ENCODE peak calls at places on chromosomes 1 and 21, in ten cellular contexts. One of them, this sample, is unnamed.

GRCh38 chr1:7265771-7266371 is 480.6 kb downstream of the CAMTA1 start:
- DNase-seq in stimulated activated effector memory CD8-positive, alpha-beta T cell treated with anti-CD3 and anti-CD28 coated beads, Interleukin-12 subunit alpha, Interleukin-12 subunit beta, amount 100 ng/mL, for 72 hours: peak; percentile 22
- DNase-seq in EH: peak; percentile 83
- DNase-seq in germinal center: no peak
- DNase-seq in NCI-H748 treated with DMSO at 0.1 percent for 48 hours: no peak
- DNase-seq in NCI-H1694 treated with DMSO at 0.1 percent for 48 hours: no peak
- DNase-seq in NCI-H1048: peak; percentile 17
- DNase-seq in AG08396: peak; percentile 57
- DNase-seq in RWPE1: peak; percentile 92
- DNase-seq in stimulated activated naive CD8-positive, alpha-beta T cell treated with anti-CD3 and anti-CD28 coated beads, Interleukin-15, amount 100 ng/mL, for 72 hours: no peak
- DNase-seq in this sample: peak; percentile 82

GRCh38 chr1:99557556-99558256 is 88.2 kb upstream of the PALMD start:
- DNase-seq in AG08396: peak; percentile 16
- DNase-seq in stimulated activated naive CD8-positive, alpha-beta T cell treated with anti-CD3 and anti-CD28 coated beads, Interleukin-15, amount 100 ng/mL, for 72 hours: no peak
- DNase-seq in stimulated activated effector memory CD8-positive, alpha-beta T cell treated with anti-CD3 and anti-CD28 coated beads, Interleukin-12 subunit alpha, Interleukin-12 subunit beta, amount 100 ng/mL, for 72 hours: no peak
- DNase-seq in RWPE1: peak; percentile 51
- DNase-seq in NCI-H1694 treated with DMSO at 0.1 percent for 48 hours: no peak
- DNase-seq in NCI-H1048: no peak
- DNase-seq in EH: peak; percentile 89
- DNase-seq in germinal center: no peak
- DNase-seq in NCI-H748 treated with DMSO at 0.1 percent for 48 hours: no peak
- DNase-seq in this sample: peak; percentile 90

GRCh38 chr1:206723500-206724472 is 39.1 kb downstream of the MAPKAPK2 start:
- DNase-seq in NCI-H1694 treated with DMSO at 0.1 percent for 48 hours: no peak
- DNase-seq in stimulated activated effector memory CD8-positive, alpha-beta T cell treated with anti-CD3 and anti-CD28 coated beads, Interleukin-12 subunit alpha, Interleukin-12 subunit beta, amount 100 ng/mL, for 72 hours: no peak
- DNase-seq in EH: peak; percentile 75
- DNase-seq in RWPE1: peak; percentile 92
- DNase-seq in stimulated activated naive CD8-positive, alpha-beta T cell treated with anti-CD3 and anti-CD28 coated beads, Interleukin-15, amount 100 ng/mL, for 72 hours: no peak
- DNase-seq in germinal center: no peak
- DNase-seq in NCI-H1048: no peak
- DNase-seq in NCI-H748 treated with DMSO at 0.1 percent for 48 hours: no peak
- DNase-seq in AG08396: peak; percentile 60
- DNase-seq in this sample: peak; percentile 95

GRCh38 chr21:29232601-29233541 is 65.9 kb upstream of the BACH1 start:
- DNase-seq in NCI-H1048: no peak
- DNase-seq in NCI-H1694 treated with DMSO at 0.1 percent for 48 hours: no peak
- DNase-seq in stimulated activated naive CD8-positive, alpha-beta T cell treated with anti-CD3 and anti-CD28 coated beads, Interleukin-15, amount 100 ng/mL, for 72 hours: no peak
- DNase-seq in EH: peak; percentile 88
- DNase-seq in NCI-H748 treated with DMSO at 0.1 percent for 48 hours: no peak
- DNase-seq in AG08396: no peak
- DNase-seq in RWPE1: peak; percentile 36
- DNase-seq in germinal center: no peak
- DNase-seq in stimulated activated effector memory CD8-positive, alpha-beta T cell treated with anti-CD3 and anti-CD28 coated beads, Interleukin-12 subunit alpha, Interleukin-12 subunit beta, amount 100 ng/mL, for 72 hours: no peak
- DNase-seq in this sample: peak; percentile 77

GRCh38 chr1:210586785-210587184 is 258.1 kb downstream of the HHAT start:
- DNase-seq in NCI-H748 treated with DMSO at 0.1 percent for 48 hours: no peak
- DNase-seq in AG08396: no peak
- DNase-seq in NCI-H1694 treated with DMSO at 0.1 percent for 48 hours: peak; percentile 91
- DNase-seq in EH: peak; percentile 20
- DNase-seq in stimulated activated naive CD8-positive, alpha-beta T cell treated with anti-CD3 and anti-CD28 coated beads, Interleukin-15, amount 100 ng/mL, for 72 hours: no peak
- DNase-seq in NCI-H1048: no peak
- DNase-seq in germinal center: no peak
- DNase-seq in stimulated activated effector memory CD8-positive, alpha-beta T cell treated with anti-CD3 and anti-CD28 coated beads, Interleukin-12 subunit alpha, Interleukin-12 subunit beta, amount 100 ng/mL, for 72 hours: no peak
- DNase-seq in RWPE1: no peak
- DNase-seq in this sample: no peak

GRCh38 chr1:82534996-82535395 is 734.3 kb downstream of the ADGRL2 start:
- DNase-seq in NCI-H1694 treated with DMSO at 0.1 percent for 48 hours: no peak
- DNase-seq in RWPE1: no peak
- DNase-seq in germinal center: no peak
- DNase-seq in NCI-H1048: no peak
- DNase-seq in AG08396: no peak
- DNase-seq in stimulated activated effector memory CD8-positive, alpha-beta T cell treated with anti-CD3 and anti-CD28 coated beads, Interleukin-12 subunit alpha, Interleukin-12 subunit beta, amount 100 ng/mL, for 72 hours: no peak
- DNase-seq in stimulated activated naive CD8-positive, alpha-beta T cell treated with anti-CD3 and anti-CD28 coated beads, Interleukin-15, amount 100 ng/mL, for 72 hours: no peak
- DNase-seq in NCI-H748 treated with DMSO at 0.1 percent for 48 hours: no peak
- DNase-seq in EH: no peak
- DNase-seq in this sample: peak; percentile 37

GRCh38 chr21:38839683-38840286 is 34.1 kb downstream of the ETS2 start:
- DNase-seq in stimulated activated naive CD8-positive, alpha-beta T cell treated with anti-CD3 and anti-CD28 coated beads, Interleukin-15, amount 100 ng/mL, for 72 hours: no peak
- DNase-seq in germinal center: no peak
- DNase-seq in EH: peak; percentile 92
- DNase-seq in RWPE1: peak; percentile 76
- DNase-seq in NCI-H748 treated with DMSO at 0.1 percent for 48 hours: no peak
- DNase-seq in NCI-H1048: no peak
- DNase-seq in NCI-H1694 treated with DMSO at 0.1 percent for 48 hours: no peak
- DNase-seq in AG08396: peak; percentile 40
- DNase-seq in stimulated activated effector memory CD8-positive, alpha-beta T cell treated with anti-CD3 and anti-CD28 coated beads, Interleukin-12 subunit alpha, Interleukin-12 subunit beta, amount 100 ng/mL, for 72 hours: no peak
- DNase-seq in this sample: peak; percentile 97

GRCh38 chr21:40760811-40761210 is 86.1 kb downstream of the DSCAM start:
- DNase-seq in stimulated activated effector memory CD8-positive, alpha-beta T cell treated with anti-CD3 and anti-CD28 coated beads, Interleukin-12 subunit alpha, Interleukin-12 subunit beta, amount 100 ng/mL, for 72 hours: peak; percentile 15
- DNase-seq in EH: peak; percentile 71
- DNase-seq in stimulated activated naive CD8-positive, alpha-beta T cell treated with anti-CD3 and anti-CD28 coated beads, Interleukin-15, amount 100 ng/mL, for 72 hours: no peak
- DNase-seq in NCI-H1694 treated with DMSO at 0.1 percent for 48 hours: no peak
- DNase-seq in NCI-H748 treated with DMSO at 0.1 percent for 48 hours: no peak
- DNase-seq in AG08396: no peak
- DNase-seq in RWPE1: no peak
- DNase-seq in NCI-H1048: no peak
- DNase-seq in germinal center: no peak
- DNase-seq in this sample: no peak

GRCh38 chr1:111471012-111471411 is 2.8 kb upstream of the C1orf162 start:
- DNase-seq in stimulated activated naive CD8-positive, alpha-beta T cell treated with anti-CD3 and anti-CD28 coated beads, Interleukin-15, amount 100 ng/mL, for 72 hours: no peak
- DNase-seq in NCI-H1048: no peak
- DNase-seq in RWPE1: no peak
- DNase-seq in germinal center: peak; percentile 54
- DNase-seq in NCI-H1694 treated with DMSO at 0.1 percent for 48 hours: no peak
- DNase-seq in EH: no peak
- DNase-seq in stimulated activated effector memory CD8-positive, alpha-beta T cell treated with anti-CD3 and anti-CD28 coated beads, Interleukin-12 subunit alpha, Interleukin-12 subunit beta, amount 100 ng/mL, for 72 hours: peak; percentile 66
- DNase-seq in AG08396: no peak
- DNase-seq in NCI-H748 treated with DMSO at 0.1 percent for 48 hours: no peak
- DNase-seq in this sample: no peak

GRCh38 chr1:221575605-221576004 is 166.3 kb downstream of the DUSP10 start:
- DNase-seq in NCI-H748 treated with DMSO at 0.1 percent for 48 hours: no peak
- DNase-seq in EH: peak; percentile 33
- DNase-seq in germinal center: no peak
- DNase-seq in RWPE1: no peak
- DNase-seq in NCI-H1694 treated with DMSO at 0.1 percent for 48 hours: no peak
- DNase-seq in NCI-H1048: no peak
- DNase-seq in stimulated activated naive CD8-positive, alpha-beta T cell treated with anti-CD3 and anti-CD28 coated beads, Interleukin-15, amount 100 ng/mL, for 72 hours: no peak
- DNase-seq in stimulated activated effector memory CD8-positive, alpha-beta T cell treated with anti-CD3 and anti-CD28 coated beads, Interleukin-12 subunit alpha, Interleukin-12 subunit beta, amount 100 ng/mL, for 72 hours: no peak
- DNase-seq in AG08396: no peak
- DNase-seq in this sample: peak; percentile 34

GRCh38 chr1:63368131-63368530 is 704 bp downstream of the ALG6 start:
- DNase-seq in NCI-H1048: no peak
- DNase-seq in EH: no peak
- DNase-seq in NCI-H1694 treated with DMSO at 0.1 percent for 48 hours: peak; percentile 27
- DNase-seq in germinal center: no peak
- DNase-seq in NCI-H748 treated with DMSO at 0.1 percent for 48 hours: no peak
- DNase-seq in RWPE1: peak; percentile 13
- DNase-seq in AG08396: peak; percentile 6
- DNase-seq in stimulated activated naive CD8-positive, alpha-beta T cell treated with anti-CD3 and anti-CD28 coated beads, Interleukin-15, amount 100 ng/mL, for 72 hours: no peak
- DNase-seq in stimulated activated effector memory CD8-positive, alpha-beta T cell treated with anti-CD3 and anti-CD28 coated beads, Interleukin-12 subunit alpha, Interleukin-12 subunit beta, amount 100 ng/mL, for 72 hours: no peak
- DNase-seq in this sample: no peak

GRCh38 chr1:61388586-61388985 is 306.2 kb downstream of the NFIA start:
- DNase-seq in NCI-H1694 treated with DMSO at 0.1 percent for 48 hours: no peak
- DNase-seq in NCI-H748 treated with DMSO at 0.1 percent for 48 hours: no peak
- DNase-seq in EH: peak; percentile 54
- DNase-seq in RWPE1: no peak
- DNase-seq in NCI-H1048: no peak
- DNase-seq in germinal center: no peak
- DNase-seq in stimulated activated naive CD8-positive, alpha-beta T cell treated with anti-CD3 and anti-CD28 coated beads, Interleukin-15, amount 100 ng/mL, for 72 hours: no peak
- DNase-seq in stimulated activated effector memory CD8-positive, alpha-beta T cell treated with anti-CD3 and anti-CD28 coated beads, Interleukin-12 subunit alpha, Interleukin-12 subunit beta, amount 100 ng/mL, for 72 hours: no peak
- DNase-seq in AG08396: no peak
- DNase-seq in this sample: no peak

GRCh38 chr1:115815694-115816093 is 25.2 kb downstream of the NHLH2 start:
- DNase-seq in NCI-H1694 treated with DMSO at 0.1 percent for 48 hours: no peak
- DNase-seq in NCI-H748 treated with DMSO at 0.1 percent for 48 hours: no peak
- DNase-seq in stimulated activated effector memory CD8-positive, alpha-beta T cell treated with anti-CD3 and anti-CD28 coated beads, Interleukin-12 subunit alpha, Interleukin-12 subunit beta, amount 100 ng/mL, for 72 hours: no peak
- DNase-seq in germinal center: no peak
- DNase-seq in AG08396: no peak
- DNase-seq in EH: no peak
- DNase-seq in NCI-H1048: no peak
- DNase-seq in stimulated activated naive CD8-positive, alpha-beta T cell treated with anti-CD3 and anti-CD28 coated beads, Interleukin-15, amount 100 ng/mL, for 72 hours: no peak
- DNase-seq in RWPE1: no peak
- DNase-seq in this sample: no peak

GRCh38 chr1:30040081-30041019 is 683.0 kb downstream of the MATN1 start:
- DNase-seq in NCI-H748 treated with DMSO at 0.1 percent for 48 hours: no peak
- DNase-seq in stimulated activated effector memory CD8-positive, alpha-beta T cell treated with anti-CD3 and anti-CD28 coated beads, Interleukin-12 subunit alpha, Interleukin-12 subunit beta, amount 100 ng/mL, for 72 hours: no peak
- DNase-seq in EH: no peak
- DNase-seq in germinal center: no peak
- DNase-seq in RWPE1: no peak
- DNase-seq in NCI-H1694 treated with DMSO at 0.1 percent for 48 hours: no peak
- DNase-seq in NCI-H1048: no peak
- DNase-seq in AG08396: no peak
- DNase-seq in stimulated activated naive CD8-positive, alpha-beta T cell treated with anti-CD3 and anti-CD28 coated beads, Interleukin-15, amount 100 ng/mL, for 72 hours: no peak
- DNase-seq in this sample: no peak

GRCh38 chr1:16296643-16297042 is 55.6 kb downstream of the FBXO42 start:
- DNase-seq in AG08396: no peak
- DNase-seq in germinal center: no peak
- DNase-seq in stimulated activated effector memory CD8-positive, alpha-beta T cell treated with anti-CD3 and anti-CD28 coated beads, Interleukin-12 subunit alpha, Interleukin-12 subunit beta, amount 100 ng/mL, for 72 hours: no peak
- DNase-seq in stimulated activated naive CD8-positive, alpha-beta T cell treated with anti-CD3 and anti-CD28 coated beads, Interleukin-15, amount 100 ng/mL, for 72 hours: no peak
- DNase-seq in NCI-H748 treated with DMSO at 0.1 percent for 48 hours: no peak
- DNase-seq in RWPE1: no peak
- DNase-seq in EH: no peak
- DNase-seq in NCI-H1694 treated with DMSO at 0.1 percent for 48 hours: no peak
- DNase-seq in NCI-H1048: no peak
- DNase-seq in this sample: no peak

GRCh38 chr1:100009458-100009857 is 39.7 kb downstream of the SLC35A3 start:
- DNase-seq in NCI-H748 treated with DMSO at 0.1 percent for 48 hours: no peak
- DNase-seq in stimulated activated naive CD8-positive, alpha-beta T cell treated with anti-CD3 and anti-CD28 coated beads, Interleukin-15, amount 100 ng/mL, for 72 hours: no peak
- DNase-seq in RWPE1: no peak
- DNase-seq in AG08396: peak; percentile 22
- DNase-seq in germinal center: no peak
- DNase-seq in NCI-H1048: no peak
- DNase-seq in stimulated activated effector memory CD8-positive, alpha-beta T cell treated with anti-CD3 and anti-CD28 coated beads, Interleukin-12 subunit alpha, Interleukin-12 subunit beta, amount 100 ng/mL, for 72 hours: no peak
- DNase-seq in NCI-H1694 treated with DMSO at 0.1 percent for 48 hours: no peak
- DNase-seq in EH: peak; percentile 74
- DNase-seq in this sample: no peak

GRCh38 chr1:204649756-204650155 is 35.8 kb downstream of the LRRN2 start:
- DNase-seq in NCI-H1694 treated with DMSO at 0.1 percent for 48 hours: no peak
- DNase-seq in EH: no peak
- DNase-seq in NCI-H748 treated with DMSO at 0.1 percent for 48 hours: no peak
- DNase-seq in RWPE1: no peak
- DNase-seq in AG08396: no peak
- DNase-seq in stimulated activated naive CD8-positive, alpha-beta T cell treated with anti-CD3 and anti-CD28 coated beads, Interleukin-15, amount 100 ng/mL, for 72 hours: no peak
- DNase-seq in germinal center: no peak
- DNase-seq in stimulated activated effector memory CD8-positive, alpha-beta T cell treated with anti-CD3 and anti-CD28 coated beads, Interleukin-12 subunit alpha, Interleukin-12 subunit beta, amount 100 ng/mL, for 72 hours: no peak
- DNase-seq in NCI-H1048: no peak
- DNase-seq in this sample: no peak